ENCODE peak calls at places on chromosomes 16 and 17, in ten cellular contexts. M, L, V, K, E, J, C, R, G and O are unnamed samples.

GRCh38 chr17:58084317-58084981 is 1.2 kb downstream of the DYNLL2 start:
- DNase-seq in M (peak; percentile 78), L (peak; percentile 65), V (peak; percentile 61), K (peak; percentile 48), E (peak; percentile 69), J (no peak), C (peak; percentile 89), R (peak; percentile 32), G (peak; percentile 61), O (peak; percentile 77)

GRCh38 chr17:19978206-19978802 is 676 bp upstream of the AKAP10 start:
- DNase-seq in M (no peak), L (no peak), V (no peak), K (peak; percentile 91), E (peak; percentile 51), J (no peak), C (no peak), R (no peak), G (no peak), O (peak; percentile 84)

GRCh38 chr16:86387461-86388440 is 122.6 kb upstream of the FOXF1 start:
- DNase-seq in M (no peak), L (peak; percentile 20), V (no peak), K (peak; percentile 90), E (no peak), J (peak; percentile 100), C (no peak), R (peak; percentile 89), G (no peak), O (no peak)

GRCh38 chr16:81600275-81600674 is 155.7 kb downstream of the CMIP start:
- DNase-seq in M (no peak), L (no peak), V (no peak), K (no peak), E (no peak), J (peak; percentile 62), C (no peak), R (peak; percentile 46), G (no peak), O (no peak)

GRCh38 chr16:10949424-10949970 is 5.1 kb downstream of the CLEC16A start:
- DNase-seq in M (no peak), L (no peak), V (no peak), K (peak; percentile 95), E (peak; percentile 14), J (no peak), C (no peak), R (no peak), G (no peak), O (peak; percentile 90)

GRCh38 chr17:48254896-48255295 is 147.3 kb downstream of the SNX11 start:
- DNase-seq in M (no peak), L (no peak), V (no peak), K (no peak), E (no peak), J (no peak), C (no peak), R (no peak), G (no peak), O (no peak)

GRCh38 chr16:60064026-60064425 is 1329.9 kb upstream of the GOT2 start:
- DNase-seq in M (no peak), L (no peak), V (no peak), K (no peak), E (no peak), J (no peak), C (no peak), R (no peak), G (no peak), O (no peak)

GRCh38 chr16:10077861-10078260 is 104.4 kb downstream of the GRIN2A start:
- DNase-seq in M (no peak), L (no peak), V (no peak), K (no peak), E (no peak), J (no peak), C (no peak), R (no peak), G (no peak), O (no peak)

GRCh38 chr16:12002447-12003006 is 26.0 kb downstream of the SNX29 start:
- DNase-seq in M (no peak), L (no peak), V (no peak), K (no peak), E (no peak), J (peak; percentile 75), C (no peak), R (no peak), G (no peak), O (no peak)

GRCh38 chr16:53773881-53774280 is 69.9 kb downstream of the FTO start:
- DNase-seq in M (no peak), L (no peak), V (no peak), K (peak; percentile 39), E (no peak), J (no peak), C (no peak), R (no peak), G (no peak), O (no peak)

GRCh38 chr17:28982191-28982793 is 23.5 kb downstream of the SEZ6 start:
- DNase-seq in M (no peak), L (no peak), V (no peak), K (peak; percentile 91), E (no peak), J (peak; percentile 24), C (no peak), R (peak; percentile 75), G (no peak), O (peak; percentile 81)

GRCh38 chr16:86991679-86992078 is 325.5 kb downstream of the C16orf95 start:
- DNase-seq in M (no peak), L (no peak), V (no peak), K (no peak), E (no peak), J (peak; percentile 88), C (no peak), R (no peak), G (no peak), O (no peak)

GRCh38 chr16:75762746-75763145 is 36.5 kb upstream of the CPHXL start:
- DNase-seq in M (no peak), L (no peak), V (no peak), K (no peak), E (no peak), J (no peak), C (no peak), R (no peak), G (no peak), O (no peak)
- H3K4me3 ChIP-seq in M (no peak overlapping the region), L (no peak overlapping the region), V (no peak overlapping the region), K (no peak overlapping the region), E (no peak overlapping the region), J (no peak overlapping the region), C (no peak overlapping the region), R (no peak overlapping the region), G (no peak overlapping the region), O (no peak overlapping the region)

GRCh38 chr17:68512247-68512966 is at the start of gene PRKAR1A:
- DNase-seq in M (peak; percentile 98), L (peak; percentile 97), V (peak; percentile 95), K (peak; percentile 92), E (peak; percentile 96), J (peak; percentile 95), C (peak; percentile 98), R (peak; percentile 95), G (peak; percentile 98), O (peak; percentile 99)

GRCh38 chr17:68513932-68514331 is 1.7 kb downstream of the PRKAR1A start:
- DNase-seq in M (no peak), L (no peak), V (no peak), K (no peak), E (no peak), J (no peak), C (no peak), R (peak; percentile 36), G (no peak), O (no peak)

GRCh38 chr17:68511254-68511670 is 968 bp upstream of the PRKAR1A start:
- DNase-seq in M (no peak), L (peak; percentile 58), V (no peak), K (no peak), E (no peak), J (no peak), C (no peak), R (no peak), G (no peak), O (no peak)

GRCh38 chr17:68512967-68513474 is 791 bp downstream of the PRKAR1A start:
- DNase-seq in M (no peak), L (peak; percentile 49), V (no peak), K (peak; percentile 59), E (no peak), J (peak; percentile 43), C (no peak), R (peak; percentile 60), G (no peak), O (no peak)

DNA sequence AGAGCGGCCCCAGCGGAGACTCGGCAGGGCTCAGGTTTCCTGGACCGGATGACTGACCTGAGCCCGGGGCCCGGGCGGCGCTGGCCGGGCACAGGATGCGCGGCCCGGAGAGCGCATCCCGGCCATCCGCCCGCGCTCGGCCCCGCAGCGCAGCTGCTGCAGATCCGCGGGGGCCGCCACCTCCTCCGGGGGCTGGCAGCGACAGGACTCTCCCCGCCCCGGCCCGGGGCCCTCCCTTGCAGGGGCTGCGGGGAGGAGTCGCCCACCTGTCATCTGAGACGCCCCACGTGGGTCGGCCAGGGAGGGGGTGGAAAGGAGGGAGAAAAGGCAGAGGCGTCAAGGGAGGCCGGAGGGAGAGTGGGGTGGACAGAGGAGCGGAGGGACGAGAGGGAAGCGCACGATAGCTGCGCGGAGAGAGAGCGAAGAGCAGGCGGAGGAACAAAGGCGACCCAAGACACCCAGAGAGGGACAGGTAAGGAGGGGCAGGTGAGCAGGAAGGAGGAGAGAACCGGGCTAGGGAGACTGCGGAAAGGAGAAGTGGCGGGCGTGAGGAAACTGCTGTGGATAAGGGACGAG is 471 bp upstream of the PRKAR1A start:
- DNase-seq in M (peak; percentile 89), L (peak; percentile 72), V (peak; percentile 69), K (peak; percentile 54), E (peak; percentile 82), J (peak; percentile 65), C (no peak), R (peak; percentile 55), G (peak; percentile 75), O (peak; percentile 95)
- TF ChIP-seq POLR2A in M (peak; percentile 52), L (peak; percentile 13), V (no peak), K (no peak), E (peak; percentile 67), J (no peak), C (no peak), R (no peak), G (no peak), O (no peak)

DNA sequence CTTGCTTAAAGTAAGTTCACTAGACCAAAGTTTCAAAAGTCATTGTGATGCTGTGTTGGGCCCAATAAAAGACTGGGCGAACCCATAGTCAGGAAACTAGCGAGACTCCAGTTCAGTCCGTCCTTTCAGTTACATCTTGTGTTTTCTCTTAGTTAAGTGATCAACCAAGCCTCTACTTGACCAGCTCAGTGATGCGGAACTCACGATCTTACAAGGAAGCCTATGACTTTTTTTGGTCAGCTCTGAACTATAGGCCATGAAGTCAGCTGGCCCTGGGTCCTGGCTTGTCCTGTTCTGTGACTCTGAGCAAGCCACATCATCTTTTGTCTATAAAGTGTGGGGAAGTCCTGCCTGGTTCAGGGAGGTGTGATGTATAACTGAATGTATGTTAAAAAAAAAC is 21.7 kb upstream of the WSCD1 start:
- DNase-seq in M (no peak), L (no peak), V (no peak), K (no peak), E (no peak), J (no peak), C (no peak), R (no peak), G (no peak), O (peak; percentile 20)
- H3K4me3 ChIP-seq in M (no peak overlapping the region), L (no peak overlapping the region), V (no peak overlapping the region), K (no peak overlapping the region), E (no peak overlapping the region), J (no peak overlapping the region), C (no peak overlapping the region), R (no peak overlapping the region), G (no peak overlapping the region), O (no peak overlapping the region)

DNA sequence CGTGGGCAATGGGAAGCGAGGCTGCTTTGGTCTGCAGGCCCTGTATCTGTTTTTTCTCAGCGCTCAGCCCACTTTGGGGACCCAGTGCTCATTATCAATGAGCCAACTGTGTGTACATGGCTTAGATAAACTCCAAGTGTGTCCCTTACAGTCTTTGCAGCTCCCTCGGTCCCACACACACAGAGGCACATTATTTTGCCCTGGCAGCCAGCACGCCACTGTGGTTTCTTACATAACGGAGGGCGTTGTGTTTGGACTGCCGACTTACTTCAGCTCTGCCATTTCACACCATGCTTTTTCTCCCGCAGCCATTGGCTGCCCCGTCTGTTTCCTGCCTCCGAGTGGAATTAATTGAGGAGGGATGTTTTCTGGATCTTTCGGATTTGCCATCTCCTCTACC is 56.5 kb upstream of the CLEC18A start:
- DNase-seq in M (no peak), L (no peak), V (peak; percentile 32), K (no peak), E (no peak), J (no peak), C (no peak), R (no peak), G (no peak), O (no peak)
- TF ChIP-seq POLR2A in M (no peak), L (no peak), V (no peak), K (no peak), E (no peak), J (no peak), C (no peak), R (no peak), G (no peak), O (no peak)